ENCODE peak calls at places on chromosomes 6 and 20, in eight cellular contexts. One of them, this sample, is unnamed.

GRCh38 chr6:168086066-168086465 is 7.1 kb upstream of the FRMD1 start:
- DNase-seq in NCI-H1436: no peak
- DNase-seq in NCI-H226: no peak
- DNase-seq in SHP77: no peak
- DNase-seq in fibroblast of villous mesenchyme: no peak
- DNase-seq in NT2/D1: no peak
- DNase-seq in occipital lobe: no peak
- DNase-seq in endothelial cell: no peak
- DNase-seq in this sample: no peak

GRCh38 chr20:8132632-8133587 is 844 bp downstream of the PLCB1 start:
- DNase-seq in NCI-H1436: no peak
- DNase-seq in NCI-H226: no peak
- DNase-seq in SHP77: no peak
- DNase-seq in fibroblast of villous mesenchyme: peak
- DNase-seq in NT2/D1: no peak
- DNase-seq in occipital lobe: no peak
- DNase-seq in endothelial cell: peak
- DNase-seq in this sample: peak

GRCh38 chr6:112254921-112255320 is 554 bp upstream of the LAMA4 start:
- DNase-seq in NCI-H1436: no peak
- DNase-seq in NCI-H226: peak
- DNase-seq in SHP77: no peak
- DNase-seq in fibroblast of villous mesenchyme: no peak
- DNase-seq in NT2/D1: no peak
- DNase-seq in occipital lobe: no peak
- DNase-seq in endothelial cell: no peak
- DNase-seq in this sample: no peak

GRCh38 chr20:9140172-9140760 is 71.4 kb downstream of the PLCB4 start:
- DNase-seq in NCI-H1436: no peak
- DNase-seq in NCI-H226: no peak
- DNase-seq in SHP77: no peak
- DNase-seq in fibroblast of villous mesenchyme: no peak
- DNase-seq in NT2/D1: no peak
- DNase-seq in occipital lobe: no peak
- DNase-seq in endothelial cell: no peak
- DNase-seq in this sample: no peak

GRCh38 chr6:124560836-124561585 is 401.2 kb upstream of the RNF217 start:
- DNase-seq in NCI-H1436: no peak
- DNase-seq in NCI-H226: no peak
- DNase-seq in SHP77: no peak
- DNase-seq in fibroblast of villous mesenchyme: no peak
- DNase-seq in NT2/D1: no peak
- DNase-seq in occipital lobe: no peak
- DNase-seq in endothelial cell: no peak
- DNase-seq in this sample: no peak

GRCh38 chr6:168684471-168684870 is 243.5 kb downstream of the SMOC2 start:
- DNase-seq in NCI-H1436: no peak
- DNase-seq in NCI-H226: no peak
- DNase-seq in SHP77: no peak
- DNase-seq in fibroblast of villous mesenchyme: no peak
- DNase-seq in NT2/D1: no peak
- DNase-seq in occipital lobe: no peak
- DNase-seq in endothelial cell: no peak
- DNase-seq in this sample: no peak

GRCh38 chr6:34074064-34074739 is 71.7 kb downstream of the GRM4 start:
- DNase-seq in NCI-H1436: peak
- DNase-seq in NCI-H226: no peak
- DNase-seq in SHP77: no peak
- DNase-seq in fibroblast of villous mesenchyme: no peak
- DNase-seq in NT2/D1: no peak
- DNase-seq in occipital lobe: no peak
- DNase-seq in endothelial cell: no peak
- DNase-seq in this sample: no peak

GRCh38 chr6:45253457-45253856 is 74.7 kb upstream of the RUNX2 start:
- DNase-seq in NCI-H1436: no peak
- DNase-seq in NCI-H226: no peak
- DNase-seq in SHP77: no peak
- DNase-seq in fibroblast of villous mesenchyme: no peak
- DNase-seq in NT2/D1: no peak
- DNase-seq in occipital lobe: no peak
- DNase-seq in endothelial cell: no peak
- DNase-seq in this sample: no peak

GRCh38 chr20:23782366-23782983 is 31.7 kb upstream of the CST1 start:
- DNase-seq in NCI-H1436: no peak
- DNase-seq in NCI-H226: no peak
- DNase-seq in SHP77: peak
- DNase-seq in fibroblast of villous mesenchyme: peak
- DNase-seq in NT2/D1: no peak
- DNase-seq in occipital lobe: no peak
- DNase-seq in endothelial cell: peak
- DNase-seq in this sample: no peak

GRCh38 chr6:166204852-166205650 is 37.4 kb upstream of the TBXT start:
- DNase-seq in NCI-H1436: no peak
- DNase-seq in NCI-H226: no peak
- DNase-seq in SHP77: no peak
- DNase-seq in fibroblast of villous mesenchyme: no peak
- DNase-seq in NT2/D1: no peak
- DNase-seq in occipital lobe: no peak
- DNase-seq in endothelial cell: no peak
- DNase-seq in this sample: no peak

GRCh38 chr20:23290761-23291574 is 59.6 kb upstream of the NXT1 start:
- DNase-seq in NCI-H1436: no peak
- DNase-seq in NCI-H226: no peak
- DNase-seq in SHP77: no peak
- DNase-seq in fibroblast of villous mesenchyme: no peak
- DNase-seq in NT2/D1: no peak
- DNase-seq in occipital lobe: no peak
- DNase-seq in endothelial cell: no peak
- DNase-seq in this sample: no peak

GRCh38 chr6:170264086-170264485 is 26.8 kb downstream of the DLL1 start:
- DNase-seq in NCI-H1436: no peak
- DNase-seq in NCI-H226: no peak
- DNase-seq in SHP77: no peak
- DNase-seq in fibroblast of villous mesenchyme: no peak
- DNase-seq in NT2/D1: no peak
- DNase-seq in occipital lobe: no peak
- DNase-seq in endothelial cell: no peak
- DNase-seq in this sample: no peak

GRCh38 chr6:134060491-134061106 is 8.2 kb upstream of the SLC2A12 start:
- DNase-seq in NCI-H1436: no peak
- DNase-seq in NCI-H226: peak
- DNase-seq in SHP77: no peak
- DNase-seq in fibroblast of villous mesenchyme: peak
- DNase-seq in NT2/D1: no peak
- DNase-seq in occipital lobe: no peak
- DNase-seq in endothelial cell: no peak
- DNase-seq in this sample: no peak

GRCh38 chr6:85240787-85241186 is 209.1 kb upstream of the NT5E start:
- DNase-seq in NCI-H1436: no peak
- DNase-seq in NCI-H226: no peak
- DNase-seq in SHP77: no peak
- DNase-seq in fibroblast of villous mesenchyme: no peak
- DNase-seq in NT2/D1: no peak
- DNase-seq in occipital lobe: no peak
- DNase-seq in endothelial cell: no peak
- DNase-seq in this sample: no peak

GRCh38 chr6:31042801-31043200 is 32.5 kb downstream of the MUC22 start:
- DNase-seq in NCI-H1436: peak
- DNase-seq in NCI-H226: peak
- DNase-seq in SHP77: peak
- DNase-seq in fibroblast of villous mesenchyme: peak
- DNase-seq in NT2/D1: peak
- DNase-seq in occipital lobe: no peak
- DNase-seq in endothelial cell: peak
- DNase-seq in this sample: peak

GRCh38 chr20:13821876-13822275 is 37.0 kb downstream of the NDUFAF5 start:
- DNase-seq in NCI-H1436: no peak
- DNase-seq in NCI-H226: no peak
- DNase-seq in SHP77: no peak
- DNase-seq in fibroblast of villous mesenchyme: peak
- DNase-seq in NT2/D1: no peak
- DNase-seq in occipital lobe: no peak
- DNase-seq in endothelial cell: no peak
- DNase-seq in this sample: no peak

GRCh38 chr20:54848984-54849538 is 373.7 kb downstream of the DOK5 start:
- DNase-seq in NCI-H1436: no peak
- DNase-seq in NCI-H226: no peak
- DNase-seq in SHP77: no peak
- DNase-seq in fibroblast of villous mesenchyme: no peak
- DNase-seq in NT2/D1: no peak
- DNase-seq in occipital lobe: no peak
- DNase-seq in endothelial cell: no peak
- DNase-seq in this sample: no peak

GRCh38 chr6:165755583-165755982 is 92.5 kb upstream of the PDE10A start:
- DNase-seq in NCI-H1436: no peak
- DNase-seq in NCI-H226: no peak
- DNase-seq in SHP77: no peak
- DNase-seq in fibroblast of villous mesenchyme: no peak
- DNase-seq in NT2/D1: no peak
- DNase-seq in occipital lobe: no peak
- DNase-seq in endothelial cell: no peak
- DNase-seq in this sample: no peak

GRCh38 chr6:14381225-14381887 is 263.8 kb downstream of the CD83 start:
- DNase-seq in NCI-H1436: peak
- DNase-seq in NCI-H226: no peak
- DNase-seq in SHP77: peak
- DNase-seq in fibroblast of villous mesenchyme: no peak
- DNase-seq in NT2/D1: no peak
- DNase-seq in occipital lobe: no peak
- DNase-seq in endothelial cell: no peak
- DNase-seq in this sample: no peak

GRCh38 chr6:145277358-145278097 is 457.8 kb downstream of the EPM2A start:
- DNase-seq in NCI-H1436: no peak
- DNase-seq in NCI-H226: no peak
- DNase-seq in SHP77: no peak
- DNase-seq in fibroblast of villous mesenchyme: no peak
- DNase-seq in NT2/D1: no peak
- DNase-seq in occipital lobe: no peak
- DNase-seq in endothelial cell: no peak
- DNase-seq in this sample: no peak

This sample was measured in transverse colon.